ENCODE peak calls at places on chromosomes 12 and 14, in eight cellular contexts. O is iPS DF 19.7, M is T-helper 9 cell, W is NCI-H1694, V is EH, T is right lobe of liver, E is T-helper 22 cell, I is iris pigment epithelial cell. K is an unnamed sample.

GRCh38 chr12:53212931-53213330 is 5.9 kb upstream of the ITGB7 start:
- DNase-seq in O (no peak), M (no peak), W (no peak), V (peak), T (no peak), E (no peak), I (no peak), K (no peak)

GRCh38 chr14:36264595-36264994 is 55.8 kb downstream of the MBIP start:
- DNase-seq in O (no peak), M (no peak), W (no peak), V (no peak), T (no peak), E (no peak), I (no peak), K (no peak)

GRCh38 chr14:67806228-67806627 is 10.2 kb downstream of the ZFYVE26 start:
- DNase-seq in O (no peak), M (no peak), W (no peak), V (peak), T (no peak), E (no peak), I (no peak), K (no peak)

GRCh38 chr14:20468773-20469241 is 399 bp upstream of the PNP start:
- DNase-seq in O (no peak), M (no peak), W (no peak), V (peak), T (no peak), E (no peak), I (no peak), K (no peak)

GRCh38 chr12:50517456-50518048 is 12.8 kb downstream of the DIP2B start:
- DNase-seq in O (no peak), M (no peak), W (no peak), V (peak), T (no peak), E (no peak), I (peak), K (no peak)

GRCh38 chr12:132143328-132144071 is 619 bp downstream of the DDX51 start:
- DNase-seq in O (no peak), M (no peak), W (no peak), V (peak), T (no peak), E (peak), I (peak), K (no peak)

GRCh38 chr14:96345669-96346068 is 17.5 kb downstream of the ATG2B start:
- DNase-seq in O (no peak), M (no peak), W (no peak), V (no peak), T (no peak), E (no peak), I (no peak), K (no peak)

GRCh38 chr14:45249847-45250575 is 3.0 kb downstream of the MIS18BP1 start:
- DNase-seq in O (no peak), M (no peak), W (no peak), V (peak), T (no peak), E (no peak), I (peak), K (peak)

GRCh38 chr14:105197274-105197673 is 16.2 kb upstream of the NUDT14 start:
- DNase-seq in O (no peak), M (no peak), W (no peak), V (peak), T (no peak), E (no peak), I (peak), K (peak)

GRCh38 chr12:5344131-5344530 is 87.8 kb upstream of the NTF3 start:
- DNase-seq in O (no peak), M (no peak), W (no peak), V (no peak), T (no peak), E (no peak), I (no peak), K (no peak)

GRCh38 chr14:30906752-30907658 is 32.6 kb downstream of the COCH start:
- DNase-seq in O (no peak), M (no peak), W (peak), V (peak), T (no peak), E (no peak), I (peak), K (no peak)

GRCh38 chr14:72256055-72256454 is 323.8 kb downstream of the RGS6 start:
- DNase-seq in O (no peak), M (no peak), W (no peak), V (no peak), T (no peak), E (no peak), I (peak), K (no peak)

GRCh38 chr14:52020866-52021717 is 31.7 kb downstream of the RTRAF start:
- DNase-seq in O (no peak), M (no peak), W (no peak), V (no peak), T (no peak), E (no peak), I (peak), K (no peak)

GRCh38 chr12:11753151-11753501 is 103.7 kb downstream of the ETV6 start:
- DNase-seq in O (no peak), M (no peak), W (no peak), V (no peak), T (no peak), E (no peak), I (no peak), K (no peak)

GRCh38 chr12:132711169-132711843 is 664 bp downstream of the PGAM5 start:
- DNase-seq in O (no peak), M (peak), W (no peak), V (peak), T (no peak), E (no peak), I (peak), K (no peak)

GRCh38 chr12:52870361-52871290 is 21.8 kb upstream of the KRT78 start:
- DNase-seq in O (no peak), M (peak), W (peak), V (peak), T (no peak), E (no peak), I (peak), K (peak)

GRCh38 chr14:70934084-70934483 is 26.8 kb downstream of the PCNX1 start:
- DNase-seq in O (no peak), M (no peak), W (no peak), V (no peak), T (no peak), E (no peak), I (peak), K (no peak)

GRCh38 chr14:78519863-78520262 is 349.7 kb downstream of the NRXN3 start:
- DNase-seq in O (peak), M (peak), W (no peak), V (peak), T (no peak), E (no peak), I (peak), K (no peak)

GRCh38 chr12:51751657-51752056 is 96.9 kb downstream of the FIGNL2 start:
- DNase-seq in O (no peak), M (no peak), W (peak), V (no peak), T (no peak), E (no peak), I (no peak), K (peak)

GRCh38 chr14:58292192-58292591 is 6.2 kb upstream of the ARID4A start:
- DNase-seq in O (no peak), M (no peak), W (no peak), V (peak), T (no peak), E (no peak), I (no peak), K (no peak)

GRCh38 chr12:95385646-95386045 is 88.3 kb upstream of the METAP2 start:
- DNase-seq in O (no peak), M (no peak), W (no peak), V (peak), T (no peak), E (no peak), I (peak), K (no peak)

GRCh38 chr14:36655963-36656768 is 5.5 kb upstream of the PAX9 start:
- DNase-seq in O (no peak), M (no peak), W (no peak), V (no peak), T (no peak), E (no peak), I (no peak), K (no peak)

GRCh38 chr14:95363468-95363954 is 43.8 kb upstream of the CLMN start:
- DNase-seq in O (no peak), M (no peak), W (no peak), V (no peak), T (no peak), E (no peak), I (no peak), K (no peak)

GRCh38 chr14:33908540-33909223 is 42.2 kb downstream of the EGLN3 start:
- DNase-seq in O (peak), M (no peak), W (no peak), V (no peak), T (no peak), E (no peak), I (no peak), K (no peak)

GRCh38 chr14:96055065-96055752 is 16.0 kb downstream of the C14orf132 start:
- DNase-seq in O (no peak), M (no peak), W (no peak), V (peak), T (no peak), E (no peak), I (no peak), K (no peak)

GRCh38 chr12:111034148-111034910 is 114.0 kb upstream of the MYL2 start:
- DNase-seq in O (no peak), M (no peak), W (no peak), V (no peak), T (no peak), E (no peak), I (no peak), K (no peak)

GRCh38 chr12:388547-389137 is 478 bp downstream of the KDM5A start:
- DNase-seq in O (no peak), M (peak), W (no peak), V (peak), T (peak), E (peak), I (peak), K (no peak)

GRCh38 chr12:31578632-31579031 is 12.3 kb downstream of the DENND5B start:
- DNase-seq in O (no peak), M (no peak), W (no peak), V (peak), T (no peak), E (no peak), I (no peak), K (no peak)

GRCh38 chr14:32800320-32800719 is 138.4 kb upstream of the NPAS3 start:
- DNase-seq in O (no peak), M (no peak), W (no peak), V (no peak), T (no peak), E (no peak), I (no peak), K (no peak)